ENCODE peak calls at places on chromosomes 5 and 9, in eight cellular contexts. O, L, D, B, P, Z, C and T are unnamed samples.

GRCh38 chr5:35319231-35320002 is 89.1 kb upstream of the PRLR start:
- DNase-seq in D (peak; percentile 21), L (no peak), Z (no peak), P (no peak), C (no peak), B (peak; percentile 3), O (peak; percentile 59), T (peak; percentile 49)

GRCh38 chr9:1939926-1940368 is 75.2 kb upstream of the SMARCA2 start:
- DNase-seq in B (no peak), O (peak; percentile 11), C (no peak), P (no peak), L (peak; percentile 12), Z (peak; percentile 48), D (no peak), T (no peak)

GRCh38 chr9:81150016-81150625 is 539.2 kb downstream of the TLE1 start:
- DNase-seq in C (no peak), P (no peak), O (no peak), D (no peak), Z (no peak), L (no peak), B (no peak), T (no peak)

GRCh38 chr5:68848086-68848485 is 245.7 kb upstream of the SLC30A5 start:
- DNase-seq in Z (no peak), C (no peak), P (no peak), O (no peak), L (no peak), D (peak; percentile 53), B (no peak), T (no peak)

GRCh38 chr9:92634712-92635605 is 35.0 kb downstream of the IPPK start:
- DNase-seq in P (peak; percentile 36), B (peak; percentile 84), O (peak; percentile 83), C (peak; percentile 31), D (no peak), Z (peak; percentile 71), L (peak; percentile 55), T (peak; percentile 77)

GRCh38 chr9:103364753-103365152 is 369.6 kb downstream of the CYLC2 start:
- DNase-seq in D (peak; percentile 62), B (peak; percentile 62), C (no peak), P (no peak), Z (no peak), L (no peak), O (peak; percentile 38), T (no peak)

GRCh38 chr5:969421-969839 is 39.2 kb upstream of the NKD2 start:
- DNase-seq in P (peak; percentile 14), Z (no peak), D (no peak), C (no peak), L (no peak), O (peak; percentile 92), B (peak; percentile 85), T (no peak)

GRCh38 chr9:126411948-126412284 is 85.3 kb downstream of the MVB12B start:
- DNase-seq in D (no peak), C (no peak), P (no peak), B (no peak), Z (peak; percentile 6), L (no peak), O (no peak), T (no peak)

GRCh38 chr5:33241826-33242225 is 198.9 kb upstream of the TARS1 start:
- DNase-seq in O (no peak), B (peak; percentile 12), D (no peak), C (no peak), P (no peak), L (no peak), Z (peak; percentile 47), T (no peak)

GRCh38 chr9:117178596-117179111 is 236.2 kb downstream of the ASTN2 start:
- DNase-seq in L (no peak), B (no peak), D (no peak), P (no peak), Z (no peak), O (no peak), C (no peak), T (no peak)

GRCh38 chr5:90093931-90094485 is 315.5 kb downstream of the CETN3 start:
- DNase-seq in Z (no peak), C (no peak), O (peak; percentile 63), B (peak; percentile 56), L (no peak), D (no peak), P (no peak), T (no peak)

GRCh38 chr5:1943481-1943880 is 60.8 kb upstream of the IRX4 start:
- DNase-seq in D (no peak), C (no peak), P (no peak), L (no peak), O (no peak), Z (no peak), B (no peak), T (no peak)

DNA sequence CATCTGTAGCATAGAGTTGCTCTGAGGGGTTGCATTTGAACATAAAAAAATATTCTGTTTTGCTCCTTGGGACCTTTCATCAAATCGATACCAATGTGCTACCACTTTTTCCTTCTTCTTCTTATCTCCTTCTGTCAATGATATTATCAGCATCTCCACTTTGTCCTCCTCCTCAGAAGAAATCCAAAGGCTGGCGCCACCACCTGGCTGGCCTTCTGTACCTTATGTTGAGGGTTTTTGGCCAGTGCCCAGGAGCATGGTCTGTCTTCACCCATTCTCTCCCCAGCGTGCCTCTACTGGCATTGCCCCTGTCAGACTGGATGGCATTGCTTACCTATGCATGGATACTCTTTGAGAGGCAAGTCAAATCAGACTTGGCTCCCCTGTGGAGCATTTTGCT is 167.2 kb downstream of the CFAP90 start:
- DNase-seq in P (no peak), Z (no peak), L (no peak), O (no peak), D (no peak), C (no peak), B (no peak), T (no peak)
- TF ChIP-seq CTCF in P (no peak), Z (no peak), L (no peak), O (no peak), D (no peak), C (no peak), B (no peak), T (no peak)

GRCh38 chr9:124052401-124052800 is 40.8 kb downstream of the LHX2 start:
- DNase-seq in B (no peak), O (no peak), Z (no peak), D (no peak), P (no peak), L (no peak), C (no peak), T (no peak)

GRCh38 chr9:124050955-124051354 is 39.4 kb downstream of the LHX2 start:
- DNase-seq in O (no peak), Z (no peak), C (no peak), D (no peak), L (no peak), B (no peak), P (no peak), T (no peak)

DNA sequence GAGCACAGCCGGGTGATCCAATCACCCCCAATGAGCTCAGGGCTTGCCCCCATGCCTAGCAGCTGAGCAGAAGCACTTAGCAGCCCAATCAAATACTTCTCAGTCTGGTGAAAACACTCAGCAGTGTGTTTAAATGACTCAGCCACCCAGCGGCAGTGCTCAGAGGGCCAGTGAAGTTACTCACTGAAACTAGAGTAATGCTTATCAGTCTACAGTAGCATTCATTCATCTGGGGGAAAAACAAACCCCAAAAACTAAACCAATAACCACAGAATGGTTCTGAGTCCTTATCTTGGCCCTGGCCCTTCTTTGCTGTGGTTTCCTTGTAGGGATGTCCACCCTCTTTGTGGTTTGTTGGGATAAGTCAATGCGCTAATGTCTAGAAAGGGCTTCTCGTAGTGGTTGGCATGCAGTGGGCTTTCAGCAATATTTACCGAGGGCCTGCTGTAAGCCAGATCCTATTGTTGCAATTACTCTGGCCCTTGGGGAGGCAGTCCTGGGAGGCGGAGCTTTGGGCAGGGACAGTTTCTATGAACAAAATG is 43.2 kb downstream of the LHX2 start:
- DNase-seq in L (peak; percentile 26), P (no peak), D (peak; percentile 94), Z (no peak), B (peak; percentile 87), O (peak; percentile 96), C (no peak), T (no peak)
- TF ChIP-seq CTCF in L (no peak), P (no peak), D (no peak), Z (no peak), B (no peak), O (peak; percentile 30), C (no peak), T (no peak)

GRCh38 chr5:172913117-172913850 is 45.9 kb upstream of the RPL26L1 start:
- DNase-seq in D (no peak), O (peak; percentile 27), B (peak; percentile 32), L (no peak), Z (no peak), C (no peak), P (no peak), T (no peak)

GRCh38 chr5:172911628-172911880 is 47.7 kb upstream of the RPL26L1 start:
- DNase-seq in L (no peak), P (no peak), B (no peak), C (no peak), Z (no peak), O (no peak), D (no peak), T (no peak)

GRCh38 chr5:172909931-172910502 is 49.2 kb upstream of the RPL26L1 start:
- DNase-seq in B (peak; percentile 69), P (no peak), Z (no peak), C (no peak), D (no peak), L (no peak), O (peak; percentile 51), T (no peak)

GRCh38 chr5:172911976-172912375 is 47.2 kb upstream of the RPL26L1 start:
- DNase-seq in C (no peak), L (no peak), B (no peak), O (no peak), D (no peak), P (no peak), Z (no peak), T (no peak)

GRCh38 chr5:172910828-172911627 is 48.2 kb upstream of the RPL26L1 start:
- DNase-seq in Z (peak; percentile 35), C (no peak), O (peak; percentile 92), D (peak; percentile 47), L (peak; percentile 27), P (peak; percentile 49), B (peak; percentile 93), T (peak; percentile 75)
- TF ChIP-seq CTCF in Z (peak; percentile 42), C (no peak), O (peak; percentile 53), D (peak; percentile 57), L (peak; percentile 62), P (no peak), B (peak; percentile 50), T (no peak)

GRCh38 chr5:146539973-146540372 is 24.0 kb upstream of the GPR151 start:
- DNase-seq in B (no peak), Z (no peak), O (no peak), L (no peak), C (no peak), P (no peak), D (no peak), T (no peak)

GRCh38 chr5:146540421-146540820 is 24.4 kb upstream of the GPR151 start:
- DNase-seq in P (no peak), L (no peak), C (no peak), O (no peak), D (no peak), B (no peak), Z (no peak), T (no peak)

GRCh38 chr5:146538441-146538840 is 22.5 kb upstream of the GPR151 start:
- DNase-seq in C (no peak), O (no peak), L (peak; percentile 50), P (no peak), B (no peak), D (no peak), Z (no peak), T (no peak)

GRCh38 chr5:146544232-146544631 is 28.2 kb upstream of the GPR151 start:
- DNase-seq in D (no peak), O (no peak), L (no peak), P (no peak), B (no peak), C (no peak), Z (no peak), T (no peak)

GRCh38 chr5:146541956-146542849 is 26.2 kb upstream of the GPR151 start:
- DNase-seq in L (peak; percentile 38), Z (peak; percentile 55), O (peak; percentile 75), C (peak; percentile 52), B (peak; percentile 71), P (peak; percentile 64), D (peak; percentile 42), T (peak; percentile 38)
- TF ChIP-seq CTCF in L (peak; percentile 86), Z (peak; percentile 93), O (peak; percentile 93), C (peak; percentile 95), B (peak; percentile 93), P (peak; percentile 84), D (peak; percentile 94), T (no peak)